ENCODE peak calls at places on chromosomes 13 and 19, in five cellular contexts. P, E, B, J and L are unnamed samples.

GRCh38 chr13:80923907-80924306 is 583.0 kb upstream of the SPRY2 start:
- DNase-seq in P (no peak), J (no peak), B (peak), E (no peak), L (no peak)

GRCh38 chr19:51139299-51140018 is 2.6 kb upstream of the SIGLEC7 start:
- DNase-seq in P (no peak), E (no peak), B (no peak), J (no peak), L (no peak)

GRCh38 chr13:37383066-37383465 is 215.5 kb downstream of the POSTN start:
- DNase-seq in P (no peak), J (no peak), E (no peak), B (no peak), L (no peak)

GRCh38 chr19:5046339-5047039 is 77.6 kb downstream of the KDM4B start:
- DNase-seq in B (no peak), J (no peak), E (peak), P (no peak), L (peak)

GRCh38 chr13:98473135-98473791 is 103.6 kb downstream of the STK24 start:
- DNase-seq in J (no peak), P (no peak), E (no peak), B (no peak), L (no peak)

GRCh38 chr13:77969299-77969698 is 50.7 kb upstream of the EDNRB start:
- DNase-seq in E (no peak), J (no peak), P (no peak), B (no peak), L (no peak)

GRCh38 chr13:49453465-49453864 is 9.4 kb downstream of the SETDB2 start:
- DNase-seq in P (no peak), J (no peak), B (no peak), E (no peak), L (no peak)

GRCh38 chr19:49241769-49242168 is 83.2 kb downstream of the SLC6A16 start:
- DNase-seq in P (no peak), B (no peak), J (no peak), E (no peak), L (no peak)

GRCh38 chr19:29544656-29545360 is 19.0 kb downstream of the VSTM2B start:
- DNase-seq in B (no peak), J (no peak), E (no peak), P (no peak), L (no peak)

GRCh38 chr19:31408460-31409124 is 59.4 kb upstream of the TSHZ3 start:
- DNase-seq in J (peak), B (peak), E (no peak), P (no peak), L (no peak)

GRCh38 chr19:1045247-1045603 is 5.3 kb downstream of the ABCA7 start:
- DNase-seq in J (no peak), B (no peak), P (no peak), E (no peak), L (peak)

GRCh38 chr19:1866693-1867358 is 3.4 kb upstream of the KLF16 start:
- DNase-seq in J (no peak), E (no peak), P (no peak), B (no peak), L (no peak)

GRCh38 chr13:98143601-98144500 is 957 bp downstream of the FARP1 start:
- DNase-seq in J (no peak), P (no peak), B (peak), E (no peak), L (no peak)

GRCh38 chr13:28707629-28708427 is 10.9 kb downstream of the SLC46A3 start:
- DNase-seq in J (peak), P (no peak), E (no peak), B (peak), L (no peak)

GRCh38 chr19:8482696-8483095 is 19.7 kb downstream of the PRAM1 start:
- DNase-seq in E (no peak), B (no peak), J (no peak), P (no peak), L (no peak)

GRCh38 chr19:4676955-4677731 is 7.0 kb upstream of the MYDGF start:
- DNase-seq in J (no peak), E (no peak), B (peak), P (no peak), L (peak)

GRCh38 chr13:77002590-77003190 is 10.8 kb downstream of the CLN5 start:
- DNase-seq in J (peak), E (no peak), P (no peak), B (peak), L (no peak)

GRCh38 chr19:42246143-42246868 is 3.9 kb upstream of the GSK3A start:
- DNase-seq in P (no peak), J (peak), B (peak), E (no peak), L (peak)

GRCh38 chr13:30158774-30159445 is 148.4 kb downstream of the KATNAL1 start:
- DNase-seq in E (no peak), J (no peak), P (no peak), B (peak), L (no peak)

GRCh38 chr13:49858183-49858856 is 65.8 kb upstream of the KPNA3 start:
- DNase-seq in B (peak), J (peak), E (no peak), P (no peak), L (peak)

GRCh38 chr19:42191855-42192254 is 25.6 kb downstream of the DEDD2 start:
- DNase-seq in E (no peak), B (peak), P (no peak), J (no peak), L (no peak)

GRCh38 chr13:24279706-24280105 is 29.7 kb upstream of the C1QTNF9 start:
- DNase-seq in J (no peak), E (no peak), B (peak), P (no peak), L (no peak)

GRCh38 chr19:5850743-5851293 is 431 bp downstream of the FUT3 start:
- DNase-seq in J (no peak), B (peak), P (no peak), E (no peak), L (no peak)